ENCODE peak calls at places on chromosomes 3 and 15, in nine cellular contexts. One of them, this sample, is unnamed. For H3K4me1, the result is how much of the 10 kb centered on the place peaks cover.

GRCh38 chr15:52224211-52224610 is 33.0 kb upstream of the GNB5 start:
- DNase-seq in K562: no peak
- DNase-seq in transverse colon: no peak
- DNase-seq in stomach: no peak
- DNase-seq in A549: no peak
- DNase-seq in ovary: no peak
- DNase-seq in sigmoid colon: no peak
- DNase-seq in tibial nerve: no peak
- DNase-seq in H1: no peak
- DNase-seq in this sample: no peak

GRCh38 chr3:16338124-16338523 is 73.1 kb downstream of the OXNAD1 start:
- DNase-seq in ovary: no peak
- DNase-seq in stomach: peak
- DNase-seq in K562: no peak
- DNase-seq in tibial nerve: no peak
- DNase-seq in sigmoid colon: no peak
- DNase-seq in H1: no peak
- DNase-seq in A549: no peak
- DNase-seq in transverse colon: peak
- DNase-seq in this sample: no peak

GRCh38 chr3:124491875-124492274 is 238.4 kb upstream of the UMPS start:
- DNase-seq in sigmoid colon: no peak
- DNase-seq in ovary: no peak
- DNase-seq in tibial nerve: no peak
- DNase-seq in stomach: no peak
- DNase-seq in A549: no peak
- DNase-seq in K562: no peak
- DNase-seq in H1: no peak
- DNase-seq in transverse colon: no peak
- DNase-seq in this sample: no peak

GRCh38 chr3:27454914-27455313 is 29.3 kb downstream of the SLC4A7 start:
- DNase-seq in ovary: no peak
- DNase-seq in H1: no peak
- DNase-seq in sigmoid colon: no peak
- DNase-seq in A549: no peak
- DNase-seq in tibial nerve: no peak
- DNase-seq in transverse colon: no peak
- DNase-seq in stomach: no peak
- DNase-seq in K562: no peak
- DNase-seq in this sample: no peak

GRCh38 chr3:78434801-78435200 is 1333.0 kb downstream of the ROBO1 start:
- DNase-seq in transverse colon: no peak
- DNase-seq in sigmoid colon: no peak
- DNase-seq in K562: no peak
- DNase-seq in stomach: no peak
- DNase-seq in H1: no peak
- DNase-seq in tibial nerve: no peak
- DNase-seq in ovary: no peak
- DNase-seq in A549: no peak
- DNase-seq in this sample: no peak

GRCh38 chr3:57910988-57911387 is 97.2 kb upstream of the FLNB start:
- DNase-seq in transverse colon: no peak
- DNase-seq in tibial nerve: no peak
- DNase-seq in K562: no peak
- DNase-seq in A549: peak
- DNase-seq in sigmoid colon: no peak
- DNase-seq in H1: no peak
- DNase-seq in stomach: no peak
- DNase-seq in ovary: no peak
- DNase-seq in this sample: no peak

GRCh38 chr3:191237045-191237882 is 38.2 kb downstream of the OSTN start:
- DNase-seq in transverse colon: no peak
- DNase-seq in H1: no peak
- DNase-seq in ovary: no peak
- DNase-seq in K562: no peak
- DNase-seq in sigmoid colon: no peak
- DNase-seq in stomach: no peak
- DNase-seq in A549: no peak
- DNase-seq in tibial nerve: no peak
- DNase-seq in this sample: no peak

GRCh38 chr3:152444029-152444641 is 175.4 kb downstream of the MBNL1 start:
- DNase-seq in H1: no peak
- DNase-seq in transverse colon: no peak
- DNase-seq in stomach: no peak
- DNase-seq in K562: no peak
- DNase-seq in A549: peak
- DNase-seq in tibial nerve: no peak
- DNase-seq in ovary: no peak
- DNase-seq in sigmoid colon: no peak
- DNase-seq in this sample: no peak

GRCh38 chr3:41608267-41608822 is 353.6 kb downstream of the ULK4 start:
- DNase-seq in K562: no peak
- DNase-seq in sigmoid colon: no peak
- DNase-seq in H1: no peak
- DNase-seq in stomach: no peak
- DNase-seq in transverse colon: no peak
- DNase-seq in A549: no peak
- DNase-seq in tibial nerve: no peak
- DNase-seq in ovary: no peak
- DNase-seq in this sample: no peak

GRCh38 chr3:66483006-66483928 is 17.6 kb downstream of the LRIG1 start:
- DNase-seq in ovary: peak
- DNase-seq in K562: no peak
- DNase-seq in transverse colon: peak
- DNase-seq in A549: no peak
- DNase-seq in H1: no peak
- DNase-seq in tibial nerve: peak
- DNase-seq in stomach: peak
- DNase-seq in sigmoid colon: peak
- DNase-seq in this sample: no peak
- H3K4me1 ChIP-seq in ovary: under half
- H3K4me1 ChIP-seq in K562: under half
- H3K4me1 ChIP-seq in transverse colon: half or more
- H3K4me1 ChIP-seq in A549: under half
- H3K4me1 ChIP-seq in H1: under half
- H3K4me1 ChIP-seq in tibial nerve: half or more
- H3K4me1 ChIP-seq in stomach: half or more
- H3K4me1 ChIP-seq in sigmoid colon: half or more
- H3K4me1 ChIP-seq in this sample: half or more

GRCh38 chr15:90571063-90571541 is 41.4 kb downstream of the CRTC3 start:
- DNase-seq in ovary: no peak
- DNase-seq in tibial nerve: no peak
- DNase-seq in A549: no peak
- DNase-seq in sigmoid colon: no peak
- DNase-seq in transverse colon: peak
- DNase-seq in stomach: no peak
- DNase-seq in K562: peak
- DNase-seq in H1: no peak
- DNase-seq in this sample: no peak
- TF ChIP-seq EP300 in ovary: no peak
- TF ChIP-seq EP300 in tibial nerve: no peak
- TF ChIP-seq EP300 in A549: no peak
- TF ChIP-seq EP300 in sigmoid colon: no peak
- TF ChIP-seq EP300 in transverse colon: no peak
- TF ChIP-seq EP300 in stomach: no peak
- TF ChIP-seq EP300 in K562: peak
- TF ChIP-seq EP300 in H1: no peak
- TF ChIP-seq EP300 in this sample: no peak

GRCh38 chr3:117818592-117818991 is 1109.0 kb downstream of the TUSC7 start:
- DNase-seq in A549: no peak
- DNase-seq in sigmoid colon: no peak
- DNase-seq in tibial nerve: no peak
- DNase-seq in H1: no peak
- DNase-seq in stomach: no peak
- DNase-seq in K562: no peak
- DNase-seq in ovary: no peak
- DNase-seq in transverse colon: no peak
- DNase-seq in this sample: no peak

GRCh38 chr3:117814975-117815374 is 1105.4 kb downstream of the TUSC7 start:
- DNase-seq in sigmoid colon: no peak
- DNase-seq in tibial nerve: no peak
- DNase-seq in A549: no peak
- DNase-seq in H1: no peak
- DNase-seq in ovary: no peak
- DNase-seq in K562: no peak
- DNase-seq in transverse colon: no peak
- DNase-seq in stomach: no peak
- DNase-seq in this sample: no peak

GRCh38 chr3:117811797-117812196 is 1102.2 kb downstream of the TUSC7 start:
- DNase-seq in H1: no peak
- DNase-seq in K562: no peak
- DNase-seq in ovary: no peak
- DNase-seq in stomach: no peak
- DNase-seq in tibial nerve: no peak
- DNase-seq in transverse colon: no peak
- DNase-seq in A549: no peak
- DNase-seq in sigmoid colon: no peak
- DNase-seq in this sample: no peak

GRCh38 chr3:117820900-117821299 is 1111.3 kb downstream of the TUSC7 start:
- DNase-seq in sigmoid colon: no peak
- DNase-seq in A549: no peak
- DNase-seq in tibial nerve: no peak
- DNase-seq in H1: no peak
- DNase-seq in stomach: no peak
- DNase-seq in transverse colon: no peak
- DNase-seq in ovary: no peak
- DNase-seq in K562: no peak
- DNase-seq in this sample: no peak

DNA sequence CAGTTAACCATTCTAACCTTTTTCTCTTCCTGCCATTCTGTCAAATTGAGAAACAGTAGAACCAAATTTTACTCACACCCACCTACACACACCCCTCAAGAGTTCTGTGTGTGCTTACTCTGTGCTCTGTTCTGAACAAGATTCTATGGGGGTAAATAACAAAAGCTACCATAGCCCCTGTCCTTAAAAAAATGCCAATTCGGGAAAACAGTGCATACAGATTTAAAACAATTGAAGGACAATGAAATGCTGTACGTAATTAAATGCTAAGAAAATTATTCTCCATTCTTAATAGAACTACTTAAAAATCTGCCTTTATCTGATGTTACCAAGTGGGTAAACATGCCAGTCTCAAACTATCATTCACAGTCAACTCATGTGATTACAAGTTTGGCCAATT is 1107.5 kb downstream of the TUSC7 start:
- DNase-seq in tibial nerve: no peak
- DNase-seq in K562: no peak
- DNase-seq in transverse colon: no peak
- DNase-seq in H1: no peak
- DNase-seq in A549: no peak
- DNase-seq in sigmoid colon: no peak
- DNase-seq in ovary: no peak
- DNase-seq in stomach: no peak
- DNase-seq in this sample: no peak
- TF ChIP-seq POLR2A in tibial nerve: no peak
- TF ChIP-seq POLR2A in K562: no peak
- TF ChIP-seq POLR2A in transverse colon: no peak
- TF ChIP-seq POLR2A in H1: no peak
- TF ChIP-seq POLR2A in A549: no peak
- TF ChIP-seq POLR2A in sigmoid colon: no peak
- TF ChIP-seq POLR2A in ovary: no peak
- TF ChIP-seq POLR2A in stomach: no peak
- TF ChIP-seq POLR2A in this sample: no peak

DNA sequence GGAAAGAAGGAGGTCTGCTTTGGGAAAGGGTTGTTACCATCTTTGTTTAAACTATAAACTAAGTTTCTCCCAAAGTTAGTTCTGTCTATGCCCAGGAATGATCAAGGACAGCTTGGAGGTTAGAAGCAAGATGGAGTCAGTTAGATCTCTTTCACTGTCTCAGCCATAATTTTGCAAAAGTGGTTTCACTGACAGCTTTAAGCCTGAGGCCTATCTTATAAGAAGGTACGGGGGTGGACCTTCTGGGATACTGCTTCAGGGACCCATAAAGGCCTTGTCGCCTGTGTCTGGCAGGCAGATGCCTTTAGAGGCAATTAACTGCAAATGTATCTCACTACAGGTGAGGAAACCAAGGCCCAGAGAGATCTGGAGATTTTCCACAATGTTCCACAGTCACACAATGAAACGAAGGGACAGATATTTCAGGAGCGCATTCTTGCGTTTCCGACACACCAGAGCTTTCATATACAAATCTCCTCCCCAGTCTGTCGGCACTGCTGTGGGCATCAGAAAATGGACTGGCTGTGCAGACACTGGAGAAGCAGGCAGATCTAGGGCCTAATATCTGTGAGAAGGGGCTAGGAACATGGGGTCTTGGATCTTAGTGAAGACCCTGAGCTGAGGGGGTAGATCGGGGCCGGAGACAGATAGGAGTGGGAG is 169.5 kb upstream of the SMAD3 start:
- DNase-seq in H1: no peak
- DNase-seq in K562: no peak
- DNase-seq in tibial nerve: no peak
- DNase-seq in A549: no peak
- DNase-seq in transverse colon: no peak
- DNase-seq in ovary: no peak
- DNase-seq in sigmoid colon: peak
- DNase-seq in stomach: no peak
- DNase-seq in this sample: peak
- H3K4me1 ChIP-seq in H1: under half
- H3K4me1 ChIP-seq in K562: half or more
- H3K4me1 ChIP-seq in tibial nerve: under half
- H3K4me1 ChIP-seq in A549: under half
- H3K4me1 ChIP-seq in transverse colon: under half
- H3K4me1 ChIP-seq in ovary: under half
- H3K4me1 ChIP-seq in sigmoid colon: under half
- H3K4me1 ChIP-seq in stomach: under half
- H3K4me1 ChIP-seq in this sample: under half

This sample was measured in suprapubic skin.